ENCODE peak calls at places on chromosomes 2 and 18, in seven cellular contexts. One of them, this sample, is unnamed.

GRCh38 chr18:32372381-32373061 is 98.2 kb downstream of the GAREM1 start:
- DNase-seq in ELF-1: peak; percentile 79
- DNase-seq in aorta: no peak
- DNase-seq in body of pancreas: peak; percentile 91
- DNase-seq in iris pigment epithelial cell: no peak
- DNase-seq in HT-29: peak; percentile 95
- DNase-seq in kidney: no peak
- DNase-seq in this sample: peak; percentile 74

GRCh38 chr18:39558658-39559057 is 1993.1 kb upstream of the CELF4 start:
- DNase-seq in HT-29: no peak
- DNase-seq in aorta: no peak
- DNase-seq in iris pigment epithelial cell: peak; percentile 22
- DNase-seq in kidney: no peak
- DNase-seq in ELF-1: no peak
- DNase-seq in body of pancreas: no peak
- DNase-seq in this sample: no peak

GRCh38 chr2:219510512-219511135 is 3.7 kb upstream of the ASIC4 start:
- DNase-seq in kidney: peak; percentile 71
- DNase-seq in body of pancreas: no peak
- DNase-seq in ELF-1: no peak
- DNase-seq in iris pigment epithelial cell: no peak
- DNase-seq in aorta: no peak
- DNase-seq in HT-29: no peak
- DNase-seq in this sample: no peak

GRCh38 chr18:58545338-58546096 is 83.4 kb downstream of the ALPK2 start:
- DNase-seq in HT-29: no peak
- DNase-seq in aorta: no peak
- DNase-seq in iris pigment epithelial cell: no peak
- DNase-seq in ELF-1: no peak
- DNase-seq in body of pancreas: no peak
- DNase-seq in kidney: no peak
- DNase-seq in this sample: no peak

GRCh38 chr2:86284987-86285386 is 52.4 kb downstream of the REEP1 start:
- DNase-seq in body of pancreas: no peak
- DNase-seq in iris pigment epithelial cell: no peak
- DNase-seq in ELF-1: no peak
- DNase-seq in HT-29: no peak
- DNase-seq in aorta: no peak
- DNase-seq in kidney: no peak
- DNase-seq in this sample: no peak

GRCh38 chr2:227010433-227010832 is 153.6 kb downstream of the COL4A4 start:
- DNase-seq in ELF-1: no peak
- DNase-seq in aorta: no peak
- DNase-seq in kidney: no peak
- DNase-seq in iris pigment epithelial cell: peak; percentile 72
- DNase-seq in body of pancreas: no peak
- DNase-seq in HT-29: no peak
- DNase-seq in this sample: no peak

GRCh38 chr18:5966514-5966913 is 71.2 kb upstream of the TMEM200C start:
- DNase-seq in aorta: no peak
- DNase-seq in iris pigment epithelial cell: no peak
- DNase-seq in body of pancreas: no peak
- DNase-seq in ELF-1: no peak
- DNase-seq in kidney: no peak
- DNase-seq in HT-29: no peak
- DNase-seq in this sample: peak; percentile 64

GRCh38 chr2:88481937-88482336 is 29.4 kb upstream of the FOXI3 start:
- DNase-seq in kidney: no peak
- DNase-seq in aorta: no peak
- DNase-seq in ELF-1: peak; percentile 34
- DNase-seq in iris pigment epithelial cell: peak; percentile 64
- DNase-seq in HT-29: peak; percentile 2
- DNase-seq in body of pancreas: no peak
- DNase-seq in this sample: no peak

GRCh38 chr18:75548353-75548752 is 120.8 kb upstream of the SMIM21 start:
- DNase-seq in iris pigment epithelial cell: no peak
- DNase-seq in ELF-1: peak; percentile 43
- DNase-seq in aorta: no peak
- DNase-seq in kidney: no peak
- DNase-seq in body of pancreas: no peak
- DNase-seq in HT-29: no peak
- DNase-seq in this sample: no peak

GRCh38 chr2:177243073-177243472 is 21.5 kb downstream of the NFE2L2 start:
- DNase-seq in ELF-1: no peak
- DNase-seq in kidney: no peak
- DNase-seq in HT-29: no peak
- DNase-seq in body of pancreas: no peak
- DNase-seq in iris pigment epithelial cell: no peak
- DNase-seq in aorta: no peak
- DNase-seq in this sample: no peak

GRCh38 chr2:73901143-73901542 is 8.3 kb downstream of the ACTG2 start:
- DNase-seq in iris pigment epithelial cell: no peak
- DNase-seq in ELF-1: no peak
- DNase-seq in body of pancreas: no peak
- DNase-seq in HT-29: no peak
- DNase-seq in kidney: no peak
- DNase-seq in aorta: no peak
- DNase-seq in this sample: no peak

GRCh38 chr18:49243391-49243790 is 217.1 kb downstream of the DYM start:
- DNase-seq in kidney: no peak
- DNase-seq in HT-29: no peak
- DNase-seq in aorta: no peak
- DNase-seq in iris pigment epithelial cell: no peak
- DNase-seq in ELF-1: no peak
- DNase-seq in body of pancreas: no peak
- DNase-seq in this sample: no peak

GRCh38 chr2:74379851-74380789 is at the start of gene DCTN1:
- DNase-seq in body of pancreas: peak; percentile 43
- DNase-seq in ELF-1: peak; percentile 43
- DNase-seq in HT-29: peak; percentile 12
- DNase-seq in iris pigment epithelial cell: peak; percentile 82
- DNase-seq in aorta: peak; percentile 62
- DNase-seq in kidney: peak; percentile 75
- DNase-seq in this sample: peak; percentile 43

GRCh38 chr2:73931531-73932500 is 5.1 kb downstream of the DGUOK start:
- DNase-seq in aorta: no peak
- DNase-seq in iris pigment epithelial cell: peak; percentile 73
- DNase-seq in kidney: no peak
- DNase-seq in body of pancreas: no peak
- DNase-seq in ELF-1: no peak
- DNase-seq in HT-29: no peak
- DNase-seq in this sample: no peak

GRCh38 chr2:156601840-156602551 is 165.8 kb downstream of the GPD2 start:
- DNase-seq in kidney: no peak
- DNase-seq in body of pancreas: no peak
- DNase-seq in aorta: no peak
- DNase-seq in ELF-1: peak; percentile 6
- DNase-seq in iris pigment epithelial cell: no peak
- DNase-seq in HT-29: no peak
- DNase-seq in this sample: no peak

GRCh38 chr2:17851731-17852585 is 26.5 kb upstream of the KCNS3 start:
- DNase-seq in HT-29: peak; percentile 69
- DNase-seq in ELF-1: peak; percentile 54
- DNase-seq in kidney: peak; percentile 52
- DNase-seq in aorta: peak; percentile 68
- DNase-seq in body of pancreas: peak; percentile 60
- DNase-seq in iris pigment epithelial cell: peak; percentile 67
- DNase-seq in this sample: peak; percentile 47

GRCh38 chr18:35513181-35513932 is 15.6 kb upstream of the INO80C start:
- DNase-seq in ELF-1: peak; percentile 83
- DNase-seq in kidney: no peak
- DNase-seq in aorta: peak; percentile 82
- DNase-seq in iris pigment epithelial cell: peak; percentile 79
- DNase-seq in HT-29: peak; percentile 5
- DNase-seq in body of pancreas: peak; percentile 56
- DNase-seq in this sample: peak; percentile 20

GRCh38 chr2:41414486-41415230 is 633.2 kb upstream of the PKDCC start:
- DNase-seq in body of pancreas: no peak
- DNase-seq in kidney: no peak
- DNase-seq in aorta: no peak
- DNase-seq in iris pigment epithelial cell: peak; percentile 28
- DNase-seq in HT-29: peak; percentile 67
- DNase-seq in ELF-1: peak; percentile 44
- DNase-seq in this sample: no peak

GRCh38 chr2:79630060-79630459 is 117.2 kb downstream of the CTNNA2 start:
- DNase-seq in aorta: no peak
- DNase-seq in kidney: peak; percentile 43
- DNase-seq in body of pancreas: no peak
- DNase-seq in iris pigment epithelial cell: no peak
- DNase-seq in HT-29: peak; percentile 11
- DNase-seq in ELF-1: no peak
- DNase-seq in this sample: no peak

GRCh38 chr2:212027681-212028628 is 510.6 kb downstream of the ERBB4 start:
- DNase-seq in HT-29: no peak
- DNase-seq in aorta: no peak
- DNase-seq in ELF-1: no peak
- DNase-seq in kidney: no peak
- DNase-seq in body of pancreas: no peak
- DNase-seq in iris pigment epithelial cell: peak; percentile 68
- DNase-seq in this sample: no peak

GRCh38 chr2:204947448-204947847 is 402.2 kb downstream of the PARD3B start:
- DNase-seq in body of pancreas: no peak
- DNase-seq in kidney: no peak
- DNase-seq in ELF-1: no peak
- DNase-seq in HT-29: no peak
- DNase-seq in aorta: no peak
- DNase-seq in iris pigment epithelial cell: no peak
- DNase-seq in this sample: no peak

GRCh38 chr2:205768341-205768740 is 86.0 kb downstream of the NRP2 start:
- DNase-seq in aorta: no peak
- DNase-seq in kidney: no peak
- DNase-seq in ELF-1: no peak
- DNase-seq in iris pigment epithelial cell: no peak
- DNase-seq in body of pancreas: no peak
- DNase-seq in HT-29: no peak
- DNase-seq in this sample: no peak

GRCh38 chr2:96939415-96939814 is 47.0 kb downstream of the FAM178B start:
- DNase-seq in HT-29: no peak
- DNase-seq in body of pancreas: no peak
- DNase-seq in aorta: peak; percentile 9
- DNase-seq in ELF-1: no peak
- DNase-seq in kidney: no peak
- DNase-seq in iris pigment epithelial cell: no peak
- DNase-seq in this sample: no peak

This sample was measured in transverse colon.